ENCODE peak calls at places on chromosome 21, in nine cellular contexts. One of them, this sample, is unnamed.

GRCh38 chr21:14306143-14306907 is 76.6 kb downstream of the HSPA13 start:
- DNase-seq in sigmoid colon: no peak
- DNase-seq in suprapubic skin: no peak
- DNase-seq in upper lobe of left lung: no peak
- DNase-seq in K562: no peak
- DNase-seq in esophagus muscularis mucosa: no peak
- DNase-seq in ovary: no peak
- DNase-seq in A549: no peak
- DNase-seq in transverse colon: no peak
- DNase-seq in this sample: no peak

GRCh38 chr21:38951095-38951745 is 145.5 kb downstream of the ETS2 start:
- DNase-seq in sigmoid colon: no peak
- DNase-seq in suprapubic skin: no peak
- DNase-seq in upper lobe of left lung: no peak
- DNase-seq in K562: no peak
- DNase-seq in esophagus muscularis mucosa: no peak
- DNase-seq in ovary: no peak
- DNase-seq in A549: no peak
- DNase-seq in transverse colon: no peak
- DNase-seq in this sample: no peak

GRCh38 chr21:38139380-38140168 is 117.2 kb upstream of the KCNJ15 start:
- DNase-seq in sigmoid colon: no peak
- DNase-seq in suprapubic skin: no peak
- DNase-seq in upper lobe of left lung: peak
- DNase-seq in K562: no peak
- DNase-seq in esophagus muscularis mucosa: no peak
- DNase-seq in ovary: no peak
- DNase-seq in A549: peak
- DNase-seq in transverse colon: no peak
- DNase-seq in this sample: no peak

GRCh38 chr21:36010801-36011200 is 49.5 kb downstream of the SETD4 start:
- DNase-seq in sigmoid colon: peak
- DNase-seq in suprapubic skin: no peak
- DNase-seq in upper lobe of left lung: no peak
- DNase-seq in K562: no peak
- DNase-seq in esophagus muscularis mucosa: no peak
- DNase-seq in ovary: no peak
- DNase-seq in A549: no peak
- DNase-seq in transverse colon: no peak
- DNase-seq in this sample: no peak

GRCh38 chr21:27346041-27346448 is 379.2 kb upstream of the ADAMTS5 start:
- DNase-seq in sigmoid colon: no peak
- DNase-seq in suprapubic skin: no peak
- DNase-seq in upper lobe of left lung: no peak
- DNase-seq in K562: no peak
- DNase-seq in esophagus muscularis mucosa: no peak
- DNase-seq in ovary: no peak
- DNase-seq in A549: no peak
- DNase-seq in transverse colon: no peak
- DNase-seq in this sample: no peak

GRCh38 chr21:38765056-38765455 is 40.7 kb upstream of the ETS2 start:
- DNase-seq in sigmoid colon: no peak
- DNase-seq in suprapubic skin: no peak
- DNase-seq in upper lobe of left lung: no peak
- DNase-seq in K562: no peak
- DNase-seq in esophagus muscularis mucosa: no peak
- DNase-seq in ovary: no peak
- DNase-seq in A549: no peak
- DNase-seq in transverse colon: no peak
- DNase-seq in this sample: no peak

GRCh38 chr21:36156815-36157670 is at the start of gene DOP1B:
- DNase-seq in sigmoid colon: no peak
- DNase-seq in suprapubic skin: peak
- DNase-seq in upper lobe of left lung: no peak
- DNase-seq in K562: peak
- DNase-seq in esophagus muscularis mucosa: no peak
- DNase-seq in ovary: no peak
- DNase-seq in A549: peak
- DNase-seq in transverse colon: peak
- DNase-seq in this sample: no peak

GRCh38 chr21:36576441-36576840 is 96.5 kb upstream of the CLDN14 start:
- DNase-seq in sigmoid colon: no peak
- DNase-seq in suprapubic skin: no peak
- DNase-seq in upper lobe of left lung: no peak
- DNase-seq in K562: no peak
- DNase-seq in esophagus muscularis mucosa: no peak
- DNase-seq in ovary: no peak
- DNase-seq in A549: no peak
- DNase-seq in transverse colon: no peak
- DNase-seq in this sample: no peak

GRCh38 chr21:17674106-17674505 is 61.4 kb upstream of the BTG3 start:
- DNase-seq in sigmoid colon: no peak
- DNase-seq in suprapubic skin: no peak
- DNase-seq in upper lobe of left lung: no peak
- DNase-seq in K562: no peak
- DNase-seq in esophagus muscularis mucosa: no peak
- DNase-seq in ovary: no peak
- DNase-seq in A549: no peak
- DNase-seq in transverse colon: no peak
- DNase-seq in this sample: no peak

GRCh38 chr21:15842565-15842880 is 112.7 kb downstream of the USP25 start:
- DNase-seq in sigmoid colon: no peak
- DNase-seq in suprapubic skin: no peak
- DNase-seq in upper lobe of left lung: no peak
- DNase-seq in K562: no peak
- DNase-seq in esophagus muscularis mucosa: no peak
- DNase-seq in ovary: no peak
- DNase-seq in A549: no peak
- DNase-seq in transverse colon: no peak
- DNase-seq in this sample: no peak

GRCh38 chr21:15841856-15842564 is 112.2 kb downstream of the USP25 start:
- DNase-seq in sigmoid colon: no peak
- DNase-seq in suprapubic skin: no peak
- DNase-seq in upper lobe of left lung: no peak
- DNase-seq in K562: no peak
- DNase-seq in esophagus muscularis mucosa: no peak
- DNase-seq in ovary: no peak
- DNase-seq in A549: no peak
- DNase-seq in transverse colon: no peak
- DNase-seq in this sample: no peak

GRCh38 chr21:15839601-15840000 is 109.8 kb downstream of the USP25 start:
- DNase-seq in sigmoid colon: no peak
- DNase-seq in suprapubic skin: no peak
- DNase-seq in upper lobe of left lung: no peak
- DNase-seq in K562: no peak
- DNase-seq in esophagus muscularis mucosa: no peak
- DNase-seq in ovary: no peak
- DNase-seq in A549: no peak
- DNase-seq in transverse colon: no peak
- DNase-seq in this sample: no peak

GRCh38 chr21:15840406-15840805 is 110.6 kb downstream of the USP25 start:
- DNase-seq in sigmoid colon: no peak
- DNase-seq in suprapubic skin: no peak
- DNase-seq in upper lobe of left lung: no peak
- DNase-seq in K562: no peak
- DNase-seq in esophagus muscularis mucosa: no peak
- DNase-seq in ovary: no peak
- DNase-seq in A549: no peak
- DNase-seq in transverse colon: no peak
- DNase-seq in this sample: no peak

DNA sequence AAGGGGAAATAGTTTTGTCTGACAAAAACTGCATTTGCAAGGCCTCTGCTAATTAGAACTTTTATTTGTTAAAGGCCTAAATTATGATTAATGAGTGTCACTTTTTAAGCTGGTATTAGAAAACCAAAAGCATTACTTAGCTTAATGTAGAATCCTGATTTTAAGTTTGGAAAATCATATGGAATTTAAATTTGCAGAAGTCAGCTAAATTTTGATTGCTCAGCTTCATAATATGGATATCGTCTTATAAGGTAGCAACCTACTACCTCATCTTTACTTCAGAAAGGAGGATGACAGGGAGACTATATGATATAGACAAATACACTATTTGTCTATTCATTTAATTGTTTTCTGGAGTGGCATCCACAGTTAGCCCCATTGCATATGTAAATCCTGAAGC is 114.0 kb downstream of the USP25 start:
- DNase-seq in sigmoid colon: no peak
- DNase-seq in suprapubic skin: no peak
- DNase-seq in upper lobe of left lung: no peak
- DNase-seq in K562: no peak
- DNase-seq in esophagus muscularis mucosa: no peak
- DNase-seq in ovary: no peak
- DNase-seq in A549: no peak
- DNase-seq in transverse colon: no peak
- DNase-seq in this sample: no peak
- TF ChIP-seq POLR2A in sigmoid colon: no peak
- TF ChIP-seq POLR2A in suprapubic skin: no peak
- TF ChIP-seq POLR2A in upper lobe of left lung: no peak
- TF ChIP-seq POLR2A in K562: no peak
- TF ChIP-seq POLR2A in esophagus muscularis mucosa: no peak
- TF ChIP-seq POLR2A in ovary: no peak
- TF ChIP-seq POLR2A in A549: no peak
- TF ChIP-seq POLR2A in transverse colon: no peak
- TF ChIP-seq POLR2A in this sample: no peak

DNA sequence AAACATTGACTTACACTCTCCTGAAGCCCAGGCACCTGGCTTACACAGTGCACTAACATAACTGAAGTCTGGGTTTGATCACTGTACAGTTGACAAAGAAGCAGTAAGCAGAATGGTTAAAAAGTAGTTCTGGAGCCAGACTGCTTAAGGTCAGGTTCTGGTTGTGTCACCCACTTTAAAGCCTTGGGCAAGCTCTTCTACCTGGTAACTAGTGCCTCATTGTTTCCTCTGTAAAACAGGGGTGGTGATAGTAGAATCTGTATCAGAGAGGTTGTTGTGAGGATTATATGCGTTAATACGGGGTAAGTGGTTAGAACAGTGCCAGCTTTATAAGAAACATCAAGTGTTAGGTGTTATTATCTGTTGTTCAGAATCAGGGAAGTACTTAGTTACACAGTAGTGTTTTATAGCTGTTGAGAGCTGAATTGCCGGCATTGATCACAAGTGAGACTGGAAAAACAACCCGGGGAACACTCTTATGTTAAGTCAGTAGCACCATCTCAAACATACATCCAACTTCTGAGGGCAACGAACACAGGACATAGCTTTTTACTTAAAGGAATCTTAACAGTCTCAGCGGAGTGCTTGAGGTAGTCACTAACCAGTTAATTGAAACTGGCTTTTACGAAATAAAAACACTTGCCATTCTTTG is 3.7 kb downstream of the BACH1 start:
- DNase-seq in sigmoid colon: no peak
- DNase-seq in suprapubic skin: no peak
- DNase-seq in upper lobe of left lung: no peak
- DNase-seq in K562: no peak
- DNase-seq in esophagus muscularis mucosa: peak
- DNase-seq in ovary: no peak
- DNase-seq in A549: no peak
- DNase-seq in transverse colon: no peak
- DNase-seq in this sample: no peak
- TF ChIP-seq EP300 in sigmoid colon: no peak
- TF ChIP-seq EP300 in suprapubic skin: no peak
- TF ChIP-seq EP300 in upper lobe of left lung: no peak
- TF ChIP-seq EP300 in K562: no peak
- TF ChIP-seq EP300 in esophagus muscularis mucosa: no peak
- TF ChIP-seq EP300 in ovary: no peak
- TF ChIP-seq EP300 in A549: no peak
- TF ChIP-seq EP300 in transverse colon: no peak
- TF ChIP-seq EP300 in this sample: no peak

GRCh38 chr21:44802396-44803153 is 955 bp upstream of the UBE2G2 start:
- DNase-seq in sigmoid colon: no peak
- DNase-seq in suprapubic skin: no peak
- DNase-seq in upper lobe of left lung: no peak
- DNase-seq in K562: peak
- DNase-seq in esophagus muscularis mucosa: no peak
- DNase-seq in ovary: no peak
- DNase-seq in A549: peak
- DNase-seq in transverse colon: no peak
- DNase-seq in this sample: no peak
- TF ChIP-seq CTCF in sigmoid colon: no peak
- TF ChIP-seq CTCF in suprapubic skin: no peak
- TF ChIP-seq CTCF in upper lobe of left lung: no peak
- TF ChIP-seq CTCF in K562: peak
- TF ChIP-seq CTCF in esophagus muscularis mucosa: no peak
- TF ChIP-seq CTCF in ovary: no peak
- TF ChIP-seq CTCF in A549: no peak
- TF ChIP-seq CTCF in transverse colon: no peak
- TF ChIP-seq CTCF in this sample: no peak

GRCh38 chr21:42614811-42615342 is 38.5 kb upstream of the PDE9A start:
- DNase-seq in sigmoid colon: no peak
- DNase-seq in suprapubic skin: peak
- DNase-seq in upper lobe of left lung: peak
- DNase-seq in K562: no peak
- DNase-seq in esophagus muscularis mucosa: no peak
- DNase-seq in ovary: no peak
- DNase-seq in A549: peak
- DNase-seq in transverse colon: peak
- DNase-seq in this sample: peak
- TF ChIP-seq POLR2A in sigmoid colon: no peak
- TF ChIP-seq POLR2A in suprapubic skin: no peak
- TF ChIP-seq POLR2A in upper lobe of left lung: no peak
- TF ChIP-seq POLR2A in K562: no peak
- TF ChIP-seq POLR2A in esophagus muscularis mucosa: no peak
- TF ChIP-seq POLR2A in ovary: no peak
- TF ChIP-seq POLR2A in A549: no peak
- TF ChIP-seq POLR2A in transverse colon: no peak
- TF ChIP-seq POLR2A in this sample: no peak

GRCh38 chr21:25254491-25255174 is 352.6 kb downstream of the MRPL39 start:
- DNase-seq in sigmoid colon: no peak
- DNase-seq in suprapubic skin: no peak
- DNase-seq in upper lobe of left lung: no peak
- DNase-seq in K562: no peak
- DNase-seq in esophagus muscularis mucosa: no peak
- DNase-seq in ovary: no peak
- DNase-seq in A549: no peak
- DNase-seq in transverse colon: no peak
- DNase-seq in this sample: no peak
- TF ChIP-seq EP300 in sigmoid colon: no peak
- TF ChIP-seq EP300 in suprapubic skin: no peak
- TF ChIP-seq EP300 in upper lobe of left lung: no peak
- TF ChIP-seq EP300 in K562: no peak
- TF ChIP-seq EP300 in esophagus muscularis mucosa: no peak
- TF ChIP-seq EP300 in ovary: no peak
- TF ChIP-seq EP300 in A549: no peak
- TF ChIP-seq EP300 in transverse colon: no peak
- TF ChIP-seq EP300 in this sample: no peak

DNA sequence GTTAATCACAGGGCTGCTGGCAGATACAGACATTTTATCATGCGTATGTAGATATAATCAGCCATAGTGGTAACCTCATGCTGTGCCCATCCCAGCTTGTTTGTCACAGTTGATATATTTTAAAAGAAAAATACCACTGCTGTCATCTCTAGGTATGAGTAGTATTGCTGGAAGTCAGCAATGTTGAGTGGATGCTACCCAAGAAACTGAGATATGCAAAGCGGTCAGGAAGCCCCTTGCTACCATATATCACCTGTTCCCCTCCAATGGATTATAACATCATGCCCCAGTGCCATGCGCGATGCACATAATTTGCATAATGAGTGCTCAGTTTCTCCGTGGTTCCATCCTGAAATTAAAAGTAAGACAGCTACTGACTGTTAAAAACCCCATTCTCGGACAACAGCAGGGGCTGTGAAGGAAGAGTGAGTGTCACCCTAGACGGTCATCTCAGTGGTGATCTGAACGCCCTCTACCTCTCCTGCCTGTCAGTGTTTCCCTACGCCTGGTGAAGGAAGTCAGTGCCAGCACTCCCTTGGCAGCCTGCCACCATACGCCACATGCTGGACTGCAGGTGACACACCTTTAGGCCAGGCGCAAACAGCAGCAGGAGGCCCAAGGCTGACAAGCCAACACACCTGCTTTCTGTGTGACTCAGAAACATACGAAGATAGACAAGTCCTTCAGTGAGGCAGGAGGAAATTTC is 2.7 kb downstream of the IL10RB start:
- DNase-seq in sigmoid colon: no peak
- DNase-seq in suprapubic skin: peak
- DNase-seq in upper lobe of left lung: peak
- DNase-seq in K562: no peak
- DNase-seq in esophagus muscularis mucosa: no peak
- DNase-seq in ovary: no peak
- DNase-seq in A549: no peak
- DNase-seq in transverse colon: peak
- DNase-seq in this sample: peak
- TF ChIP-seq CTCF in sigmoid colon: no peak
- TF ChIP-seq CTCF in suprapubic skin: no peak
- TF ChIP-seq CTCF in upper lobe of left lung: no peak
- TF ChIP-seq CTCF in K562: no peak
- TF ChIP-seq CTCF in esophagus muscularis mucosa: no peak
- TF ChIP-seq CTCF in ovary: no peak
- TF ChIP-seq CTCF in A549: no peak
- TF ChIP-seq CTCF in transverse colon: no peak
- TF ChIP-seq CTCF in this sample: no peak